ENCODE peak calls at places on chromosome 14, in five cellular contexts. K is GM12878, Z is A549, C is K562, W is WTC11. S is an unnamed sample.

GRCh38 chr14:52327374-52328226 is 13.5 kb downstream of the PTGER2 start:
- DNase-seq in K (no peak), Z (no peak), C (no peak), W (no peak), S (no peak)

GRCh38 chr14:70008457-70008856 is 129.2 kb downstream of the SMOC1 start:
- DNase-seq in K (no peak), Z (no peak), C (no peak), W (no peak), S (no peak)

GRCh38 chr14:98890556-98891340 is 381.2 kb downstream of the BCL11B start:
- DNase-seq in K (no peak), Z (no peak), C (no peak), W (no peak), S (no peak)

GRCh38 chr14:58746261-58746660 is 108.5 kb downstream of the DACT1 start:
- DNase-seq in K (no peak), Z (peak), C (no peak), W (no peak), S (no peak)

GRCh38 chr14:104142136-104143041 is 4.0 kb downstream of the KIF26A start:
- DNase-seq in K (no peak), Z (no peak), C (no peak), W (peak), S (no peak)

GRCh38 chr14:21352587-21352986 is 31.2 kb downstream of the SUPT16H start:
- DNase-seq in K (no peak), Z (no peak), C (no peak), W (no peak), S (no peak)

GRCh38 chr14:61385002-61385685 is 63.8 kb downstream of the PRKCH start:
- DNase-seq in K (no peak), Z (no peak), C (no peak), W (no peak), S (no peak)

GRCh38 chr14:52551696-52552062 is 626 bp downstream of the TXNDC16 start:
- DNase-seq in K (no peak), Z (no peak), C (peak), W (no peak), S (peak)

GRCh38 chr14:68174446-68174845 is 354.9 kb downstream of the RAD51B start:
- DNase-seq in K (no peak), Z (no peak), C (no peak), W (no peak), S (no peak)

GRCh38 chr14:25006961-25007795 is 42.8 kb downstream of the STXBP6 start:
- DNase-seq in K (no peak), Z (peak), C (no peak), W (no peak), S (peak)

GRCh38 chr14:81137316-81137715 is 83.4 kb downstream of the GTF2A1 start:
- DNase-seq in K (no peak), Z (peak), C (no peak), W (no peak), S (no peak)

GRCh38 chr14:25111061-25111601 is 61.2 kb upstream of the STXBP6 start:
- DNase-seq in K (no peak), Z (no peak), C (no peak), W (no peak), S (peak)

GRCh38 chr14:24339284-24340151 is at the start of gene RIPK3:
- DNase-seq in K (peak), Z (no peak), C (no peak), W (peak), S (no peak)

GRCh38 chr14:73777420-73777819 is 63.2 kb upstream of the PNMA1 start:
- DNase-seq in K (no peak), Z (no peak), C (no peak), W (no peak), S (no peak)

GRCh38 chr14:51884086-51884927 is 23.9 kb downstream of the GNG2 start:
- DNase-seq in K (no peak), Z (no peak), C (no peak), W (no peak), S (no peak)

GRCh38 chr14:57847096-57847495 is 18.8 kb downstream of the SLC35F4 start:
- DNase-seq in K (no peak), Z (no peak), C (no peak), W (no peak), S (no peak)

GRCh38 chr14:104284636-104285482 is 146.5 kb downstream of the KIF26A start:
- DNase-seq in K (no peak), Z (no peak), C (no peak), W (peak), S (no peak)

GRCh38 chr14:88129306-88130056 is 124.5 kb downstream of the GPR65 start:
- DNase-seq in K (no peak), Z (no peak), C (no peak), W (no peak), S (no peak)

GRCh38 chr14:89241934-89242670 is 174.9 kb downstream of the FOXN3 start:
- DNase-seq in K (no peak), Z (no peak), C (no peak), W (no peak), S (no peak)

GRCh38 chr14:65791551-65791981 is 379.0 kb downstream of the FUT8 start:
- DNase-seq in K (peak), Z (no peak), C (peak), W (no peak), S (no peak)

GRCh38 chr14:96117101-96117897 is 78.1 kb downstream of the C14orf132 start:
- DNase-seq in K (no peak), Z (no peak), C (no peak), W (no peak), S (no peak)

GRCh38 chr14:105074601-105075053 is 9.4 kb upstream of the GPR132 start:
- DNase-seq in K (no peak), Z (no peak), C (no peak), W (no peak), S (no peak)

GRCh38 chr14:55361190-55361589 is 50.4 kb downstream of the ATG14 start:
- DNase-seq in K (no peak), Z (no peak), C (no peak), W (no peak), S (no peak)

GRCh38 chr14:103886304-103887169 is 39.2 kb upstream of the PPP1R13B start:
- DNase-seq in K (no peak), Z (no peak), C (peak), W (peak), S (peak)

GRCh38 chr14:51929156-51929555 is 60.2 kb upstream of the RTRAF start:
- DNase-seq in K (no peak), Z (no peak), C (no peak), W (no peak), S (no peak)

GRCh38 chr14:96198430-96199133 is 6.1 kb upstream of the BDKRB2 start:
- DNase-seq in K (no peak), Z (no peak), C (no peak), W (no peak), S (no peak)

GRCh38 chr14:63770187-63770807 is 42.4 kb upstream of the SGPP1 start:
- DNase-seq in K (no peak), Z (no peak), C (no peak), W (no peak), S (peak)

GRCh38 chr14:25308244-25308643 is 258.3 kb upstream of the STXBP6 start:
- DNase-seq in K (no peak), Z (no peak), C (no peak), W (peak), S (peak)

GRCh38 chr14:75223664-75224154 is 47.3 kb upstream of the TMED10 start:
- DNase-seq in K (peak), Z (no peak), C (no peak), W (peak), S (no peak)

GRCh38 chr14:98909251-98909944 is 362.6 kb downstream of the BCL11B start:
- DNase-seq in K (no peak), Z (peak), C (no peak), W (no peak), S (peak)

GRCh38 chr14:38290601-38291190 is 34.8 kb upstream of the CLEC14A start:
- DNase-seq in K (no peak), Z (no peak), C (no peak), W (no peak), S (peak)

GRCh38 chr14:90642239-90642717 is 174.0 kb downstream of the TTC7B start:
- DNase-seq in K (no peak), Z (no peak), C (no peak), W (peak), S (peak)

GRCh38 chr14:104004849-104005248 is 62.5 kb upstream of the RD3L start:
- DNase-seq in K (no peak), Z (no peak), C (no peak), W (no peak), S (no peak)

GRCh38 chr14:30826070-30826469 is 48.3 kb upstream of the COCH start:
- DNase-seq in K (no peak), Z (no peak), C (no peak), W (no peak), S (no peak)

GRCh38 chr14:76957224-76957881 is 71.2 kb downstream of the IRF2BPL start:
- DNase-seq in K (no peak), Z (no peak), C (no peak), W (no peak), S (no peak)

GRCh38 chr14:20631023-20631820 is 10.3 kb downstream of the OR6S1 start:
- DNase-seq in K (no peak), Z (peak), C (peak), W (no peak), S (peak)

GRCh38 chr14:50272498-50272897 is 39.5 kb downstream of the L2HGDH start:
- DNase-seq in K (no peak), Z (no peak), C (no peak), W (no peak), S (no peak)
- TF ChIP-seq ESRRA in K (no peak), Z (no peak), C (no peak), W (no peak), S (no peak)

DNA sequence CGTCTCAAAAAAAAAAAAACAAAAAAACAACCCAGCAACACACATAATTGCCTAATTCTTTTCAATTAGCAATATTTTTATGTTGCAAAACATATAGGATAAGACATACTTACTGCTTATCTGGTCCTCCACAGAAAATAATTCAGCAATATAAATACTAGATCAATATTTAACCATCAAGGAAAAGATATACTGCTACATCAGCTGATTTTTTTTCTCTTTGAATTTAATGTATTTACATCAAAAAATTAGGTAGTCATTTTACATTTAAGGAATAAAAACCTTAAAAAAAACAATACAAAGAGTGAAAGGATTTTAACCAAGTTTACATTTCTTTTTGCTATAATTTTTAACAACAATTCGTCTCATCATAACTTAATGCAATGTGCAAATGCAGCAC is 28.1 kb downstream of the SPTSSA start:
- DNase-seq in K (no peak), Z (no peak), C (no peak), W (no peak), S (no peak)
- TF ChIP-seq ESRRA in K (no peak), Z (no peak), C (no peak), W (no peak), S (no peak)

GRCh38 chr14:71466942-71467341 is 465.3 kb upstream of the RGS6 start:
- DNase-seq in K (no peak), Z (no peak), C (no peak), W (no peak), S (no peak)

GRCh38 chr14:71466251-71466650 is 466.0 kb upstream of the RGS6 start:
- DNase-seq in K (no peak), Z (no peak), C (no peak), W (no peak), S (no peak)

GRCh38 chr14:71465316-71465715 is 466.9 kb upstream of the RGS6 start:
- DNase-seq in K (no peak), Z (no peak), C (no peak), W (no peak), S (no peak)

GRCh38 chr14:71468701-71469100 is 463.5 kb upstream of the RGS6 start:
- DNase-seq in K (no peak), Z (no peak), C (no peak), W (no peak), S (no peak)

DNA sequence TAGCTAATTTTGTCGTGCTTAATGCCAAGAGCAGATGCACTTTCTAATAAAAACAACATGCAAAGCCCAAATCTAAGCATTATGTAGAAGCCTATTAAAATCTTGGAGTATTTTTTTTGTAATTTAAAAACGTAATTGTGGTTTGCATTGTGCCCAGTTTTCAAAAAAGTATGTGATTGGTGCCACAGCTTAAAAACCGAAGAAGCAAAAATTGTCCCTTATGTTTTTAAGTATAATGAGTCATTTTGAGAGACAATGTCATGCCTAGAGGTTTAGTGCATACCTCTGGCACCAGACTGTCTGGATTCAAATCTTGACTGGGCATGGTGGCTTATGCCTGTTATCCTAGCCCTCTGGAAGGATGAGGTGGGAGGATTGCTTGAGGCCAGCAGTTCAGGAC is 464.8 kb upstream of the RGS6 start:
- DNase-seq in K (no peak), Z (no peak), C (no peak), W (no peak), S (no peak)
- TF ChIP-seq ESRRA in K (no peak), Z (no peak), C (no peak), W (no peak), S (no peak)

GRCh38 chr14:79021756-79022155 is 851.6 kb downstream of the NRXN3 start:
- DNase-seq in K (no peak), Z (no peak), C (no peak), W (no peak), S (no peak)

GRCh38 chr14:79017561-79017960 is 847.4 kb downstream of the NRXN3 start:
- DNase-seq in K (no peak), Z (no peak), C (no peak), W (no peak), S (no peak)

GRCh38 chr14:79016828-79017505 is 846.8 kb downstream of the NRXN3 start:
- DNase-seq in K (no peak), Z (no peak), C (no peak), W (no peak), S (peak)

DNA sequence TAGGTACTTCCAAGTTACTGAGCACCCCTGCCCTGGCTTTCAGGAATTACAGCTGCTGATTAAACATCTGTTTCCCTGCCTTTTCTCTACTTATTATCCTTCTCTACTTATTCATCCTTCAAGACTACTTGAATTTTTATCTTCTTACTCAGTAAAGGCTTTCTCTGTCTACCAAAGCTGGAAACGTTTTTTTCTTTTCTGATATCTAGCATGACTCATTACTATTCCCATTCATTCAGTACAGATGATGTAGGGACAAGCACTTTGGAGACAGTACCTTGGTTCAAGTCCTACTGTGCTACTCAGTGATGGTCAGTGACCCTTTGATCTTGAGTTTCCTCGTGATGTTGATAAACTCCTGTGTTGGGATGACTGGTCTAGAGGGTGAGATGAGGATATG is 848.7 kb downstream of the NRXN3 start:
- DNase-seq in K (no peak), Z (no peak), C (no peak), W (no peak), S (no peak)
- TF ChIP-seq ESRRA in K (no peak), Z (no peak), C (no peak), W (no peak), S (no peak)

GRCh38 chr14:100665518-100666032 is 61.1 kb upstream of the DLK1 start:
- DNase-seq in K (no peak), Z (no peak), C (no peak), W (no peak), S (no peak)
- TF ChIP-seq ESRRA in K (no peak), Z (no peak), C (no peak), W (no peak), S (no peak)

S was measured in HepG2.